ENCODE peak calls at places on chromosomes 1 and 21, in nine cellular contexts. One of them, this sample, is unnamed.
A peak's percentile ranks its signal among the peaks of the same experiment; 100 is the strongest.

GRCh38 chr21:46537026-46537425 is 67.9 kb downstream of the S100B start:
- DNase-seq in stomach: no peak
- DNase-seq in CD8-positive, alpha-beta T cell: no peak
- DNase-seq in ascending aorta: no peak
- DNase-seq in dorsolateral prefrontal cortex: no peak
- DNase-seq in GM23248: no peak
- DNase-seq in GM12865: no peak
- DNase-seq in HFF-Myc: no peak
- DNase-seq in right atrium auricular region: no peak
- DNase-seq in this sample: no peak

GRCh38 chr1:53593758-53594380 is 134.7 kb downstream of the DMRTB1 start:
- DNase-seq in dorsolateral prefrontal cortex: no peak
- DNase-seq in right atrium auricular region: no peak
- DNase-seq in GM12865: no peak
- DNase-seq in ascending aorta: no peak
- DNase-seq in CD8-positive, alpha-beta T cell: no peak
- DNase-seq in HFF-Myc: no peak
- DNase-seq in stomach: peak; percentile 47
- DNase-seq in GM23248: no peak
- DNase-seq in this sample: no peak

GRCh38 chr1:7384679-7385078 is 386.4 kb upstream of the VAMP3 start:
- DNase-seq in CD8-positive, alpha-beta T cell: no peak
- DNase-seq in right atrium auricular region: no peak
- DNase-seq in GM12865: no peak
- DNase-seq in HFF-Myc: no peak
- DNase-seq in dorsolateral prefrontal cortex: peak; percentile 4
- DNase-seq in stomach: peak; percentile 18
- DNase-seq in ascending aorta: peak; percentile 44
- DNase-seq in GM23248: no peak
- DNase-seq in this sample: no peak

GRCh38 chr1:99850458-99850974 is 355 bp downstream of the AGL start:
- DNase-seq in GM12865: no peak
- DNase-seq in CD8-positive, alpha-beta T cell: no peak
- DNase-seq in right atrium auricular region: no peak
- DNase-seq in stomach: no peak
- DNase-seq in ascending aorta: no peak
- DNase-seq in dorsolateral prefrontal cortex: no peak
- DNase-seq in GM23248: peak; percentile 38
- DNase-seq in HFF-Myc: no peak
- DNase-seq in this sample: no peak

GRCh38 chr1:244046907-244047738 is 4.0 kb upstream of the ZBTB18 start:
- DNase-seq in dorsolateral prefrontal cortex: no peak
- DNase-seq in GM12865: no peak
- DNase-seq in GM23248: peak; percentile 58
- DNase-seq in stomach: no peak
- DNase-seq in HFF-Myc: no peak
- DNase-seq in right atrium auricular region: no peak
- DNase-seq in ascending aorta: no peak
- DNase-seq in CD8-positive, alpha-beta T cell: no peak
- DNase-seq in this sample: peak; percentile 50

GRCh38 chr1:34688358-34688757 is 66.5 kb upstream of the GJB5 start:
- DNase-seq in GM23248: no peak
- DNase-seq in ascending aorta: no peak
- DNase-seq in GM12865: no peak
- DNase-seq in stomach: no peak
- DNase-seq in right atrium auricular region: peak; percentile 38
- DNase-seq in CD8-positive, alpha-beta T cell: no peak
- DNase-seq in HFF-Myc: no peak
- DNase-seq in dorsolateral prefrontal cortex: no peak
- DNase-seq in this sample: no peak

GRCh38 chr21:46009951-46010655 is 28.5 kb downstream of the COL6A1 start:
- DNase-seq in dorsolateral prefrontal cortex: no peak
- DNase-seq in GM23248: no peak
- DNase-seq in GM12865: no peak
- DNase-seq in right atrium auricular region: no peak
- DNase-seq in CD8-positive, alpha-beta T cell: no peak
- DNase-seq in ascending aorta: no peak
- DNase-seq in HFF-Myc: no peak
- DNase-seq in stomach: peak; percentile 17
- DNase-seq in this sample: no peak

GRCh38 chr1:177307771-177308170 is 137.0 kb downstream of the BRINP2 start:
- DNase-seq in GM23248: peak; percentile 76
- DNase-seq in dorsolateral prefrontal cortex: no peak
- DNase-seq in right atrium auricular region: no peak
- DNase-seq in GM12865: no peak
- DNase-seq in ascending aorta: no peak
- DNase-seq in stomach: no peak
- DNase-seq in CD8-positive, alpha-beta T cell: no peak
- DNase-seq in HFF-Myc: no peak
- DNase-seq in this sample: no peak

DNA sequence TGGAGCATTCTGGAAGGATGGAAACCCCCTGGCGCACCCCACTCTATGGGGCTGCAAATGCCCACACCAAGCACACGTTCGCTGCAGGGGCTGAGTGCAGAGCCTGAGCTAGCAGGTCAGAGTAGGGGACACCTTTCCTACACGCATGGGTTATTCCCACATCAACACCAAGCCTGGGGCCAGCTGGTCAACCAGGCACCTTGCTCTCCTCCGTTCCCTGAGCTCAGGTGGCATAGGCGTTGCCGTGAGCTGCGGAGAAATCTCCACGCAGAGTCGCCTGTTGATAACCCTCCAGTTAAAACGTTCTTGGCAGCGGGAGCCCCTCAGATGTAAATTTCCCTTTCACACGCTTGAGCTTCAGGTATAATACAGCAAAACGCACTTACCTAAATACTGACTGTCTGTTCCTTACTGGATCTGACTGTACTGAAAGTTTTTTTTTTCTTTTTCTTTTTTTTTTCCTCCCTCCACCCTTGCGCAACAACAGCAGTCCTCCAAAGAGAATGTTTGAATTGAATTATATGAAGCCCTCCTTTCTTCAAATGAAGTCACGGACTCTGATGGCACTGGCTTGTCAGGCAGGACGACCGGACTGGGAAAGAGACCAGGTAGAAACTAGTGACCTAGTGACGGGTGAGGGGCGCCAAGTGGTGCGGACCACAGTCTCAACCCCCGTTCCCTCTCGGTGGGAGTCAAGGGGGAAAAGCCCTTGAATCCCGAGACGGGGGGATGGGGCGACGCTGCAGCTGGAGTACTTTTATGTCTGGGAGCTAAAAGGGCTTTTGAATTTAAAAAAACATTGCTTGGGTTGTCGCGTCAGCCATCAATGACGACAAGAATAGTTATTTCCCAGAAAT is 2.0 kb downstream of the BRINP3 start:
- DNase-seq in GM23248: no peak
- DNase-seq in CD8-positive, alpha-beta T cell: no peak
- DNase-seq in right atrium auricular region: no peak
- DNase-seq in dorsolateral prefrontal cortex: peak; percentile 73
- DNase-seq in HFF-Myc: no peak
- DNase-seq in stomach: no peak
- DNase-seq in ascending aorta: no peak
- DNase-seq in GM12865: no peak
- DNase-seq in this sample: no peak
- H3K4me3 ChIP-seq in GM23248: no peak overlapping the region
- H3K4me3 ChIP-seq in CD8-positive, alpha-beta T cell: no peak overlapping the region
- H3K4me3 ChIP-seq in right atrium auricular region: peak overlapping the region; percentile 44
- H3K4me3 ChIP-seq in dorsolateral prefrontal cortex: peak overlapping the region; percentile 77
- H3K4me3 ChIP-seq in HFF-Myc: no peak overlapping the region
- H3K4me3 ChIP-seq in stomach: peak overlapping the region; percentile 13
- H3K4me3 ChIP-seq in ascending aorta: peak overlapping the region; percentile 4
- H3K4me3 ChIP-seq in GM12865: no peak overlapping the region
- H3K4me3 ChIP-seq in this sample: no peak overlapping the region

GRCh38 chr1:27614048-27614624 is 10.2 kb upstream of the AHDC1 start:
- DNase-seq in stomach: no peak
- DNase-seq in GM12865: no peak
- DNase-seq in dorsolateral prefrontal cortex: no peak
- DNase-seq in ascending aorta: no peak
- DNase-seq in GM23248: no peak
- DNase-seq in CD8-positive, alpha-beta T cell: no peak
- DNase-seq in right atrium auricular region: no peak
- DNase-seq in HFF-Myc: no peak
- DNase-seq in this sample: peak; percentile 59
- H3K4me3 ChIP-seq in stomach: no peak overlapping the region
- H3K4me3 ChIP-seq in GM12865: no peak overlapping the region
- H3K4me3 ChIP-seq in dorsolateral prefrontal cortex: no peak overlapping the region
- H3K4me3 ChIP-seq in ascending aorta: no peak overlapping the region
- H3K4me3 ChIP-seq in GM23248: no peak overlapping the region
- H3K4me3 ChIP-seq in CD8-positive, alpha-beta T cell: no peak overlapping the region
- H3K4me3 ChIP-seq in right atrium auricular region: no peak overlapping the region
- H3K4me3 ChIP-seq in HFF-Myc: no peak overlapping the region
- H3K4me3 ChIP-seq in this sample: peak overlapping the region; percentile 57

GRCh38 chr21:42855143-42855936 is 24.0 kb downstream of the WDR4 start:
- DNase-seq in GM23248: no peak
- DNase-seq in right atrium auricular region: no peak
- DNase-seq in stomach: no peak
- DNase-seq in CD8-positive, alpha-beta T cell: no peak
- DNase-seq in dorsolateral prefrontal cortex: no peak
- DNase-seq in GM12865: no peak
- DNase-seq in HFF-Myc: no peak
- DNase-seq in ascending aorta: no peak
- DNase-seq in this sample: no peak

GRCh38 chr21:42855937-42856335 is 23.4 kb downstream of the WDR4 start:
- DNase-seq in right atrium auricular region: no peak
- DNase-seq in dorsolateral prefrontal cortex: peak; percentile 57
- DNase-seq in CD8-positive, alpha-beta T cell: no peak
- DNase-seq in ascending aorta: no peak
- DNase-seq in HFF-Myc: no peak
- DNase-seq in stomach: no peak
- DNase-seq in GM23248: no peak
- DNase-seq in GM12865: no peak
- DNase-seq in this sample: no peak

GRCh38 chr21:42853621-42854020 is 25.7 kb downstream of the WDR4 start:
- DNase-seq in GM23248: no peak
- DNase-seq in stomach: no peak
- DNase-seq in CD8-positive, alpha-beta T cell: no peak
- DNase-seq in dorsolateral prefrontal cortex: no peak
- DNase-seq in ascending aorta: no peak
- DNase-seq in HFF-Myc: no peak
- DNase-seq in GM12865: no peak
- DNase-seq in right atrium auricular region: no peak
- DNase-seq in this sample: no peak

GRCh38 chr21:42852925-42853570 is 26.3 kb downstream of the WDR4 start:
- DNase-seq in dorsolateral prefrontal cortex: no peak
- DNase-seq in GM23248: no peak
- DNase-seq in ascending aorta: no peak
- DNase-seq in HFF-Myc: no peak
- DNase-seq in GM12865: no peak
- DNase-seq in stomach: no peak
- DNase-seq in CD8-positive, alpha-beta T cell: no peak
- DNase-seq in right atrium auricular region: no peak
- DNase-seq in this sample: no peak

DNA sequence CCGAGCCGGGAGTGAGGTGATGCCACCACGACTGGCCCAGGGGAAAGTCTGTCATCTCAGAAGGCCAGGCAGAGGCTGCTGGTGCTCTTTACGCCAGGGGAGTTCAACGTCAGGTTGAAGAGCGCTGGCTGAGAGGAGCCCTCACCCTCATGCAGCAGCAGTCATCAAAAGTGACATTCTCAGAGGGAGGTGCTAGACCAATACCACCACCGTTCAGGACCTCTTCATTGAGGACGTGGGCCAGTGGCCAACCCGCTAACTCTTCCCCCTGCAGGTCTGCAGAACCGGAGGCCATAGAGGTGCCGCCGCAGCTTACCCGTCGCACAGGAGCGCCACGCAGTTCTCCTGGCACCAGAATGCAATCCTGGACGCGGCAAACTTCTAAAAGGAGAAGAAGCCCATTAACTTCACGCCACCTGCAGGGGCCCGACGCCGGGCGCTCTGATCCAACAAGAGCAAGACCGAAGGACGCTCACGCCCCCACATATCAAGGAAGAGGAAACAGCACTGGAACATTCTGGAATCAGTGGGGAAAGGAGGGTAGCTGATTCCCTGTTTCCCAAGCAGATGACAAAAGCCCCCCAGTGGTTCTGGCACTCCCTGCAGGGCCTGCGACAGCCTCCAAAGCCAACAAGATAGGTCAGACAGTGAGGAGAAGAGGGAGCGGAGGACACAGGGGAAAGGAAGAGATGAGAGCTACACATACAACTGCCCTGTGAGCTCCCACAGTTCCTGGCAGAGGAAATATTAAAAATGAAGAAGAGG is 24.9 kb downstream of the WDR4 start:
- DNase-seq in dorsolateral prefrontal cortex: no peak
- DNase-seq in right atrium auricular region: no peak
- DNase-seq in HFF-Myc: no peak
- DNase-seq in GM23248: no peak
- DNase-seq in ascending aorta: no peak
- DNase-seq in GM12865: no peak
- DNase-seq in CD8-positive, alpha-beta T cell: no peak
- DNase-seq in stomach: no peak
- DNase-seq in this sample: no peak
- H3K4me3 ChIP-seq in dorsolateral prefrontal cortex: no peak overlapping the region
- H3K4me3 ChIP-seq in right atrium auricular region: no peak overlapping the region
- H3K4me3 ChIP-seq in HFF-Myc: no peak overlapping the region
- H3K4me3 ChIP-seq in GM23248: no peak overlapping the region
- H3K4me3 ChIP-seq in ascending aorta: no peak overlapping the region
- H3K4me3 ChIP-seq in GM12865: no peak overlapping the region
- H3K4me3 ChIP-seq in CD8-positive, alpha-beta T cell: no peak overlapping the region
- H3K4me3 ChIP-seq in stomach: no peak overlapping the region
- H3K4me3 ChIP-seq in this sample: no peak overlapping the region

GRCh38 chr1:48772221-48772620 is 4.5 kb downstream of the BEND5 start:
- DNase-seq in ascending aorta: no peak
- DNase-seq in GM12865: no peak
- DNase-seq in stomach: no peak
- DNase-seq in GM23248: no peak
- DNase-seq in dorsolateral prefrontal cortex: no peak
- DNase-seq in right atrium auricular region: no peak
- DNase-seq in CD8-positive, alpha-beta T cell: no peak
- DNase-seq in HFF-Myc: no peak
- DNase-seq in this sample: no peak

GRCh38 chr1:48776400-48777218 is at the start of gene BEND5:
- DNase-seq in stomach: peak; percentile 48
- DNase-seq in ascending aorta: peak; percentile 73
- DNase-seq in GM12865: no peak
- DNase-seq in dorsolateral prefrontal cortex: peak; percentile 29
- DNase-seq in HFF-Myc: no peak
- DNase-seq in CD8-positive, alpha-beta T cell: peak; percentile 48
- DNase-seq in GM23248: peak; percentile 30
- DNase-seq in right atrium auricular region: no peak
- DNase-seq in this sample: peak; percentile 35

GRCh38 chr1:48775817-48776399 is 783 bp downstream of the BEND5 start:
- DNase-seq in CD8-positive, alpha-beta T cell: no peak
- DNase-seq in stomach: no peak
- DNase-seq in right atrium auricular region: no peak
- DNase-seq in GM12865: no peak
- DNase-seq in GM23248: no peak
- DNase-seq in HFF-Myc: no peak
- DNase-seq in dorsolateral prefrontal cortex: no peak
- DNase-seq in ascending aorta: no peak
- DNase-seq in this sample: no peak

GRCh38 chr1:48773133-48773532 is 3.6 kb downstream of the BEND5 start:
- DNase-seq in GM12865: peak; percentile 30
- DNase-seq in dorsolateral prefrontal cortex: no peak
- DNase-seq in HFF-Myc: no peak
- DNase-seq in stomach: no peak
- DNase-seq in CD8-positive, alpha-beta T cell: no peak
- DNase-seq in ascending aorta: no peak
- DNase-seq in right atrium auricular region: no peak
- DNase-seq in GM23248: no peak
- DNase-seq in this sample: no peak

DNA sequence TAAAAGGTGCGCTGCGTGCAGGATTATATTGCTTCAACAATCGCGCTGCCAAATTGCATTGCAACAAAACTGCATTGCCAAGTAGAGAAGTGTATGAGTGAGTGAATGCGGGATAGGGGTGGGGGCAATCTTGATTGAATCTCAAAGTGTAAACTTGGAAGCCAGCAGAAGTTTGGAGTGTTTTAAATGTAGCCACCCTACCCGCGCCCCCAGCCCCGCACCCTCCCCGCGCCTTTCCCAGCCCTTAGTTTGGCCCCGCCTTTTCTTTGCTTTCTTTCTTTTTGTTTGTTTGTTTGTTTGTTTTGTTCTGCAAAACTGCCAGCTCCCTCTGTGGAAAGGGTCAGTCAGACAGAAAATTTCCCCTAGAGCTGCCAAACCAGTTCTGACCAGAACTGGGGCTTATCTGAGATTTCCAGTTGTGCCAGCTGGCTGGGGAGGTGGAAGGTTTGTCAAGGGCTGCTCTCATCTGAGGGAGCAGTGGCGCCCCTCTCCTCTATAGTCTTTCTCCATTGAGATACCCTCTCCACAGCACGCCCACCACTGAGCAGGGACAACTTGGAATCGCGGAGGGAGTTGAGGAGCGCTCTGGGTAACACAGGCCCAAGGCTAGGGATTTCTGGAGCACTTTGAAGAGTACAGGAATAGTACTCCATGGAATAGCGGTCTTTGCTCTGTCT is 666 bp upstream of the BEND5 start:
- DNase-seq in GM23248: peak; percentile 25
- DNase-seq in HFF-Myc: no peak
- DNase-seq in dorsolateral prefrontal cortex: no peak
- DNase-seq in CD8-positive, alpha-beta T cell: no peak
- DNase-seq in stomach: peak; percentile 42
- DNase-seq in right atrium auricular region: no peak
- DNase-seq in GM12865: no peak
- DNase-seq in ascending aorta: no peak
- DNase-seq in this sample: no peak
- H3K4me3 ChIP-seq in GM23248: peak overlapping the region; percentile 41
- H3K4me3 ChIP-seq in HFF-Myc: no peak overlapping the region
- H3K4me3 ChIP-seq in dorsolateral prefrontal cortex: peak overlapping the region; percentile 87
- H3K4me3 ChIP-seq in CD8-positive, alpha-beta T cell: peak overlapping the region; percentile 89
- H3K4me3 ChIP-seq in stomach: peak overlapping the region; percentile 67
- H3K4me3 ChIP-seq in right atrium auricular region: peak overlapping the region; percentile 89
- H3K4me3 ChIP-seq in GM12865: peak overlapping the region; percentile 35
- H3K4me3 ChIP-seq in ascending aorta: peak overlapping the region; percentile 98
- H3K4me3 ChIP-seq in this sample: peak overlapping the region; percentile 53

This sample was measured in CD4-positive, CD25-positive, alpha-beta regulatory T cell.